ENCODE peak calls at places on chromosomes 5 and 9, in seven cellular contexts. X is body of pancreas, B is upper lobe of left lung, J is uterus, Y is transverse colon, O is sigmoid colon, M is A549. P is an unnamed sample. For H3K9me3, the result is how much of the 10 kb centered on the place peaks cover.

GRCh38 chr5:2751592-2752021 is at the start of gene IRX2:
- DNase-seq in X (peak), B (peak), J (peak), Y (peak), O (no peak), M (peak), P (peak)

GRCh38 chr5:160213537-160213936 is 15.8 kb upstream of the FABP6 start:
- DNase-seq in X (no peak), B (peak), J (no peak), Y (no peak), O (no peak), M (peak), P (no peak)

GRCh38 chr9:97545507-97545906 is 44.0 kb downstream of the TMOD1 start:
- DNase-seq in X (no peak), B (no peak), J (no peak), Y (no peak), O (no peak), M (no peak), P (no peak)

GRCh38 chr5:33692983-33693382 is 198.8 kb downstream of the ADAMTS12 start:
- DNase-seq in X (no peak), B (no peak), J (no peak), Y (no peak), O (no peak), M (no peak), P (no peak)

GRCh38 chr5:66810151-66810550 is 214.0 kb downstream of the MAST4 start:
- DNase-seq in X (no peak), B (no peak), J (no peak), Y (no peak), O (no peak), M (no peak), P (no peak)

GRCh38 chr5:150272531-150272930 is 17.0 kb downstream of the CAMK2A start:
- DNase-seq in X (peak), B (no peak), J (no peak), Y (no peak), O (no peak), M (peak), P (no peak)

GRCh38 chr9:93159601-93160418 is 24.1 kb upstream of the WNK2 start:
- DNase-seq in X (peak), B (peak), J (peak), Y (peak), O (peak), M (peak), P (no peak)

GRCh38 chr9:134501266-134502181 is 140.1 kb upstream of the COL5A1 start:
- DNase-seq in X (no peak), B (no peak), J (no peak), Y (no peak), O (peak), M (no peak), P (no peak)

DNA sequence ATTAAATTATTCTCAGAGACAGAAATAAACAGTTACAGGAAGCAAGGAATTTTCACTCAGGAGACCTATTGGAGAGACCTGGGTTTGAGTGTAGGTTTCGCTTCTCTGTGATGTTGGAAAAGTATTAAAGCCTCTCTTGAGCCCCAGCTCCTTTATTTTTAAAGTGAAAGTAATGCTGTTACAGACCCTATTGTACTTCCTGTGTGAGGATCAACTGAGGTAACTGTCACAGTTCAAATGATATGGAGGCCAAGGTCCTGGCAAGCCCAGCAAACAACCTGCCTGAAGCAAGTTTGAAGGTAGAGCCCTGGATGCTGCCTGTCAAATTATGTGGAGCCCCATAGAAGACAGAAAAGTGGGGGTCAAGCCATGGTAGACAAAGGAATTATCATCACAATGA is 7.9 kb upstream of the HACD4 start:
- DNase-seq in X (no peak), B (no peak), J (no peak), Y (no peak), O (no peak), M (no peak), P (no peak)
- TF ChIP-seq POLR2A in X (no peak), B (no peak), J (no peak), Y (no peak), O (no peak), M (no peak), P (no peak)

DNA sequence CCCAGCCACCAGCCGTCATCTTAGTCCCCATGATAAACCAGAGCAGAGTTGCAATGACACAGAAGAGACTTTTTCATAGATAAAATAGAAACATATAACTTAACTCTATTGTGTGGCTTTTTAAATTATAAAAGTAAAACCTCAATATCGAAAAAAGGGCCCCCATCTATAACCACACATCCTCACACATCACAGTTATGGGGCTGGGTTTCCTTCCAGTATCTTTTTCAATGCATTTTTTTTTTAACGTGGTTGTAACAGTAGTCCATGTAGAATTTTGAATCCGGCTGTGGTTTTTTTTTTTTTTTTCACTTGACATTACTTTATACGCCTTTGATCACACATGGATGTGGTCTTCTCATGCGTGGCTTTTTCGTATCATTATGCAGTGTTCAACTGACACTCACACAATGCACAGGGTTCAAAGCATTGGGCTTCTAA is 77.4 kb downstream of the CFAP77 start:
- DNase-seq in X (no peak), B (no peak), J (no peak), Y (no peak), O (no peak), M (no peak), P (no peak)
- H3K27ac ChIP-seq in X (no peak), B (no peak), J (no peak), Y (no peak), O (no peak), M (no peak), P (no peak)

DNA sequence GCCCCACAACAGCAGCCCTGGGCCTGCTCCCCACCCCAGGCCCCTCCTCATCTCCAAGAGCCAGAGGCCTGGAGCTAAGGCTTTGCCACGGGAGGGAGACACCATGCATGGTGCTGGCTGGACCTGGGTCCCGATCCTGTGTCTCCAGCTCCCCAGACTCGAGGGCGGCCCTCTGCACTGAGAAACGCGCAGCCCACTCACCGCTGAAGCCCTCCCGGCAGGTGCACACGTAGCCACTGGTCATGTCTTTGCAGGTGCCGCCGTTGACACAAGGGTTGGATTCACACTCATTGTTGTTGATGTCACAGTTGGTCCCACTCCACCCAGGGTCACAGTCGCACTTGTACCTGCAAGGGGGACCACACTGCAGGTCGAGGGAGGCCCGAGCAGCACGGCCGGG is 30.4 kb upstream of the SEC16A start:
- DNase-seq in X (no peak), B (no peak), J (no peak), Y (no peak), O (no peak), M (no peak), P (no peak)
- H3K9me3 ChIP-seq in X (under half), B (under half), J (under half), Y (under half), O (under half), M (under half), P (under half)

DNA sequence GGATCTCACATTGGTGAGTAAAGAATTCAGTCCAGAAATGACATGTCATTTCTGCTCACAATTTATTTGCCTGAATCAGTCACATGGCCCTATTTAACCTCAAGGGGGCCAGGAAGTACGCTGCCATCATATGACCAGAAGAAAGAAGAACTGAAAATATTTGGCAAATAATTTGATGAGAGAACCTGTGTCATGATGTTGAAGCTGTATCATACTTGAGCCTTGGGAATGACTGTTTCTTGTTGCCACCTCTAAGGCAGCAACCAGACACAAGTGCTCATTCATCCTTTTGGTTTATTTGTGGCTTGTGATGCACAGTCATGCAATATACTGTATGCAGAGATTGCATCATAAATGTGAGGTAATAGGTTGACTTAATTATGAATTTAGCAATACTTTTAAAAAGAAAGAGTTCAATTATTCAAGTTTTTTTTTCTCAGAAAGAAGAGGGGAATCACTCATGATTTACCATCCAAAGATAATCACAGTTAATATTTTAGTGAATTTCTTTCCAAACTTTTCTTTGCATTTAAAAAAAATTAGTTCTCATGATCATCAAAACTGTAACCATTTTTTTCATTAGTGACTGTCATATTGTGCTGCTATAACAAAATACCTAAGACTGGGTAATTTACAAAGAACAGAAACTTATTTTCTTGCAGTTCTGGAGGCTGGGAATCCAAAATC is 8.2 kb upstream of the ZFYVE16 start:
- DNase-seq in X (no peak), B (peak), J (no peak), Y (no peak), O (no peak), M (peak), P (no peak)
- TF ChIP-seq POLR2A in X (no peak), B (no peak), J (no peak), Y (no peak), O (no peak), M (no peak), P (no peak)

DNA sequence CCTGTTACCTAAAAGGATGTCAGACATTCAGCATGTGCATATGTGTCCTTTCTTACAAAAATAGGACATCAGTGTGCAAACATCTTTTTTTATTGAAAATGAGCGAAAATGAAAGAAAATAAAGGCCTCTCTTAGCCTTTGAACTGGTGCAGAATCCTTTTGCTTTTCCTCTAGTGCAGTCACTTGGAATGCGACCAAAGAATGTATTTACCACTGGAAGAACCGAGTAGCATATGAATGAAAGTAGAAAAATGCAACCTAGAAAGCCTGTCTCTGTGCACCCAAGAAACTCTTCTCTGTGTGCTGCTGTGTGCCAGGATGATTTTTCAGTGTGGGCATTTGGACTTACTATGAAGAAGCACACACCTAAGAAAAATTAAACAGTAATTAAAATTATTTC is 26.8 kb downstream of the ADCY2 start:
- DNase-seq in X (no peak), B (no peak), J (no peak), Y (no peak), O (no peak), M (no peak), P (no peak)
- H3K27ac ChIP-seq in X (no peak), B (no peak), J (no peak), Y (no peak), O (no peak), M (no peak), P (no peak)

GRCh38 chr5:178940569-178941360 is at the start of gene ZNF454:
- DNase-seq in X (peak), B (peak), J (peak), Y (peak), O (peak), M (no peak), P (no peak)
- H3K9me3 ChIP-seq in X (under half), B (half or more), J (under half), Y (under half), O (under half), M (under half), P (under half)

GRCh38 chr5:142324871-142325676 is at the start of gene SPRY4:
- DNase-seq in X (peak), B (peak), J (peak), Y (peak), O (peak), M (peak), P (peak)
- TF ChIP-seq POLR2A in X (peak), B (peak), J (peak), Y (peak), O (no peak), M (peak), P (no peak)

P was measured in vagina.